ENCODE peak calls at places on chromosomes 4 and X, in six cellular contexts. One of them, this sample, is unnamed.

GRCh38 chr4:67087897-67088296 is 457.4 kb downstream of the CENPC start:
- DNase-seq in Peyer's patch: no peak
- DNase-seq in brain microvascular endothelial cell: peak
- DNase-seq in colonic mucosa: peak
- DNase-seq in gastrocnemius medialis: no peak
- DNase-seq in lung: no peak
- DNase-seq in this sample: peak

GRCh38 chrX:46554942-46555341 is 9.7 kb upstream of the ZNF674 start:
- DNase-seq in Peyer's patch: no peak
- DNase-seq in brain microvascular endothelial cell: no peak
- DNase-seq in colonic mucosa: no peak
- DNase-seq in gastrocnemius medialis: no peak
- DNase-seq in lung: no peak
- DNase-seq in this sample: no peak

GRCh38 chrX:107571296-107571998 is 56.9 kb upstream of the PRPS1 start:
- DNase-seq in Peyer's patch: no peak
- DNase-seq in brain microvascular endothelial cell: peak
- DNase-seq in colonic mucosa: no peak
- DNase-seq in gastrocnemius medialis: peak
- DNase-seq in lung: no peak
- DNase-seq in this sample: no peak

GRCh38 chrX:363621-364375 is 22.9 kb downstream of the PPP2R3B start:
- DNase-seq in Peyer's patch: no peak
- DNase-seq in brain microvascular endothelial cell: no peak
- DNase-seq in colonic mucosa: no peak
- DNase-seq in gastrocnemius medialis: no peak
- DNase-seq in lung: no peak
- DNase-seq in this sample: no peak

GRCh38 chr4:42750091-42750490 is 93.2 kb upstream of the ATP8A1 start:
- DNase-seq in Peyer's patch: no peak
- DNase-seq in brain microvascular endothelial cell: no peak
- DNase-seq in colonic mucosa: no peak
- DNase-seq in gastrocnemius medialis: no peak
- DNase-seq in lung: no peak
- DNase-seq in this sample: peak

GRCh38 chr4:15781427-15782095 is 3.4 kb downstream of the CD38 start:
- DNase-seq in Peyer's patch: no peak
- DNase-seq in brain microvascular endothelial cell: no peak
- DNase-seq in colonic mucosa: no peak
- DNase-seq in gastrocnemius medialis: no peak
- DNase-seq in lung: no peak
- DNase-seq in this sample: no peak

GRCh38 chr4:2182981-2183380 is 58.9 kb downstream of the HAUS3 start:
- DNase-seq in Peyer's patch: no peak
- DNase-seq in brain microvascular endothelial cell: no peak
- DNase-seq in colonic mucosa: no peak
- DNase-seq in gastrocnemius medialis: no peak
- DNase-seq in lung: no peak
- DNase-seq in this sample: no peak

GRCh38 chr4:83516042-83516772 is 19.7 kb upstream of the GPAT3 start:
- DNase-seq in Peyer's patch: no peak
- DNase-seq in brain microvascular endothelial cell: peak
- DNase-seq in colonic mucosa: no peak
- DNase-seq in gastrocnemius medialis: no peak
- DNase-seq in lung: no peak
- DNase-seq in this sample: no peak

GRCh38 chr4:142347241-142347640 is 498.9 kb downstream of the INPP4B start:
- DNase-seq in Peyer's patch: no peak
- DNase-seq in brain microvascular endothelial cell: peak
- DNase-seq in colonic mucosa: no peak
- DNase-seq in gastrocnemius medialis: no peak
- DNase-seq in lung: no peak
- DNase-seq in this sample: no peak

GRCh38 chr4:43112139-43112538 is 219.6 kb downstream of the GRXCR1 start:
- DNase-seq in Peyer's patch: no peak
- DNase-seq in brain microvascular endothelial cell: no peak
- DNase-seq in colonic mucosa: no peak
- DNase-seq in gastrocnemius medialis: no peak
- DNase-seq in lung: no peak
- DNase-seq in this sample: no peak

GRCh38 chr4:152364383-152364782 is 171.5 kb downstream of the FBXW7 start:
- DNase-seq in Peyer's patch: no peak
- DNase-seq in brain microvascular endothelial cell: no peak
- DNase-seq in colonic mucosa: no peak
- DNase-seq in gastrocnemius medialis: no peak
- DNase-seq in lung: no peak
- DNase-seq in this sample: no peak

GRCh38 chr4:148057425-148058020 is 325.6 kb downstream of the ARHGAP10 start:
- DNase-seq in Peyer's patch: no peak
- DNase-seq in brain microvascular endothelial cell: no peak
- DNase-seq in colonic mucosa: no peak
- DNase-seq in gastrocnemius medialis: no peak
- DNase-seq in lung: no peak
- DNase-seq in this sample: no peak

GRCh38 chrX:45842207-45842900 is 641.7 kb upstream of the DIPK2B start:
- DNase-seq in Peyer's patch: no peak
- DNase-seq in brain microvascular endothelial cell: no peak
- DNase-seq in colonic mucosa: no peak
- DNase-seq in gastrocnemius medialis: no peak
- DNase-seq in lung: no peak
- DNase-seq in this sample: no peak

GRCh38 chr4:71857713-71858451 is 74.0 kb upstream of the GC start:
- DNase-seq in Peyer's patch: no peak
- DNase-seq in brain microvascular endothelial cell: no peak
- DNase-seq in colonic mucosa: no peak
- DNase-seq in gastrocnemius medialis: no peak
- DNase-seq in lung: peak
- DNase-seq in this sample: no peak

GRCh38 chr4:10587697-10588096 is 96.9 kb downstream of the CLNK start:
- DNase-seq in Peyer's patch: no peak
- DNase-seq in brain microvascular endothelial cell: no peak
- DNase-seq in colonic mucosa: no peak
- DNase-seq in gastrocnemius medialis: no peak
- DNase-seq in lung: no peak
- DNase-seq in this sample: no peak

GRCh38 chr4:67714955-67715354 is 14.0 kb upstream of the UBA6 start:
- DNase-seq in Peyer's patch: no peak
- DNase-seq in brain microvascular endothelial cell: no peak
- DNase-seq in colonic mucosa: no peak
- DNase-seq in gastrocnemius medialis: no peak
- DNase-seq in lung: no peak
- DNase-seq in this sample: no peak

GRCh38 chrX:68647156-68647957 is at the start of gene STARD8:
- DNase-seq in Peyer's patch: no peak
- DNase-seq in brain microvascular endothelial cell: peak
- DNase-seq in colonic mucosa: no peak
- DNase-seq in gastrocnemius medialis: peak
- DNase-seq in lung: no peak
- DNase-seq in this sample: peak

GRCh38 chr4:189613202-189613601 is 327.5 kb upstream of the FRG1 start:
- DNase-seq in Peyer's patch: no peak
- DNase-seq in brain microvascular endothelial cell: no peak
- DNase-seq in colonic mucosa: no peak
- DNase-seq in gastrocnemius medialis: no peak
- DNase-seq in lung: no peak
- DNase-seq in this sample: no peak

GRCh38 chr4:101556845-101557244 is 209.5 kb upstream of the PPP3CA start:
- DNase-seq in Peyer's patch: no peak
- DNase-seq in brain microvascular endothelial cell: no peak
- DNase-seq in colonic mucosa: no peak
- DNase-seq in gastrocnemius medialis: no peak
- DNase-seq in lung: no peak
- DNase-seq in this sample: no peak

GRCh38 chr4:81164126-81164525 is 50.9 kb downstream of the PRKG2 start:
- DNase-seq in Peyer's patch: no peak
- DNase-seq in brain microvascular endothelial cell: no peak
- DNase-seq in colonic mucosa: peak
- DNase-seq in gastrocnemius medialis: no peak
- DNase-seq in lung: no peak
- DNase-seq in this sample: no peak

GRCh38 chr4:62548108-62548524 is 1348.0 kb downstream of the ADGRL3 start:
- DNase-seq in Peyer's patch: peak
- DNase-seq in brain microvascular endothelial cell: no peak
- DNase-seq in colonic mucosa: no peak
- DNase-seq in gastrocnemius medialis: peak
- DNase-seq in lung: no peak
- DNase-seq in this sample: peak

GRCh38 chr4:1406416-1406945 is at the start of gene NKX1-1:
- DNase-seq in Peyer's patch: no peak
- DNase-seq in brain microvascular endothelial cell: no peak
- DNase-seq in colonic mucosa: no peak
- DNase-seq in gastrocnemius medialis: no peak
- DNase-seq in lung: no peak
- DNase-seq in this sample: peak

GRCh38 chr4:1031346-1031745 is 19.9 kb downstream of the FGFRL1 start:
- DNase-seq in Peyer's patch: no peak
- DNase-seq in brain microvascular endothelial cell: no peak
- DNase-seq in colonic mucosa: no peak
- DNase-seq in gastrocnemius medialis: no peak
- DNase-seq in lung: no peak
- DNase-seq in this sample: no peak

GRCh38 chrX:107654778-107655761 is 26.8 kb downstream of the PRPS1 start:
- DNase-seq in Peyer's patch: peak
- DNase-seq in brain microvascular endothelial cell: peak
- DNase-seq in colonic mucosa: peak
- DNase-seq in gastrocnemius medialis: peak
- DNase-seq in lung: peak
- DNase-seq in this sample: no peak

GRCh38 chr4:114839986-114840385 is 241.4 kb downstream of the UGT8 start:
- DNase-seq in Peyer's patch: no peak
- DNase-seq in brain microvascular endothelial cell: no peak
- DNase-seq in colonic mucosa: no peak
- DNase-seq in gastrocnemius medialis: no peak
- DNase-seq in lung: no peak
- DNase-seq in this sample: no peak

GRCh38 chr4:52197351-52197750 is 146.2 kb downstream of the SPATA18 start:
- DNase-seq in Peyer's patch: no peak
- DNase-seq in brain microvascular endothelial cell: no peak
- DNase-seq in colonic mucosa: no peak
- DNase-seq in gastrocnemius medialis: no peak
- DNase-seq in lung: no peak
- DNase-seq in this sample: no peak

GRCh38 chr4:15805583-15806517 is 27.7 kb downstream of the CD38 start:
- DNase-seq in Peyer's patch: no peak
- DNase-seq in brain microvascular endothelial cell: peak
- DNase-seq in colonic mucosa: peak
- DNase-seq in gastrocnemius medialis: peak
- DNase-seq in lung: peak
- DNase-seq in this sample: peak

GRCh38 chr4:128635141-128635911 is 174.2 kb upstream of the JADE1 start:
- DNase-seq in Peyer's patch: no peak
- DNase-seq in brain microvascular endothelial cell: no peak
- DNase-seq in colonic mucosa: no peak
- DNase-seq in gastrocnemius medialis: peak
- DNase-seq in lung: peak
- DNase-seq in this sample: peak
- H3K27ac ChIP-seq in Peyer's patch: no peak
- H3K27ac ChIP-seq in brain microvascular endothelial cell: no peak
- H3K27ac ChIP-seq in colonic mucosa: no peak
- H3K27ac ChIP-seq in gastrocnemius medialis: no peak
- H3K27ac ChIP-seq in lung: no peak
- H3K27ac ChIP-seq in this sample: peak

GRCh38 chr4:6460876-6461275 is 11.5 kb downstream of the PPP2R2C start:
- DNase-seq in Peyer's patch: no peak
- DNase-seq in brain microvascular endothelial cell: no peak
- DNase-seq in colonic mucosa: no peak
- DNase-seq in gastrocnemius medialis: no peak
- DNase-seq in lung: no peak
- DNase-seq in this sample: no peak
- H3K27ac ChIP-seq in Peyer's patch: no peak
- H3K27ac ChIP-seq in brain microvascular endothelial cell: no peak
- H3K27ac ChIP-seq in colonic mucosa: no peak
- H3K27ac ChIP-seq in gastrocnemius medialis: no peak
- H3K27ac ChIP-seq in lung: no peak
- H3K27ac ChIP-seq in this sample: no peak

DNA sequence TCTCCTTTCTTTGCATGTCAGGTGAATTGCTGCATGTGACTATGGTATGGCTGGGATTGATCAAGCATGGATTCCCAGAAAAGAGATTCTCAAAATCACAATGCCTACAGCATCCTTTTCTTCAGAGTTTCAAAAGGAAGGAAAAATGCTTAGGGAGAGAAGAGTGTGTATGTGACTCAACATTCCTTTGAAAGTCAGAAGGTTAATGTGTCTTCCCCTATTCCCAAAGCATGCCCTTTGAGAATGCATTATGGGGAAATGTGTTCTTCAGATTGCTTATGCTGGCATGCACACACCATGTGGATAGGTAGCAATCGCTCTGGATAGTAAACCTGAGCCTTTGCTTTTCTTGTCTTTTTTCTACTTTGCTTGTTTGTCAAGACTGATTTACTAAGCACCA is 78.5 kb downstream of the ELOVL6 start:
- DNase-seq in Peyer's patch: no peak
- DNase-seq in brain microvascular endothelial cell: no peak
- DNase-seq in colonic mucosa: no peak
- DNase-seq in gastrocnemius medialis: no peak
- DNase-seq in lung: no peak
- DNase-seq in this sample: no peak
- H3K27ac ChIP-seq in Peyer's patch: no peak
- H3K27ac ChIP-seq in brain microvascular endothelial cell: peak
- H3K27ac ChIP-seq in colonic mucosa: peak
- H3K27ac ChIP-seq in gastrocnemius medialis: no peak
- H3K27ac ChIP-seq in lung: no peak
- H3K27ac ChIP-seq in this sample: no peak

GRCh38 chr4:123352240-123352945 is 44.2 kb upstream of the SPRY1 start:
- DNase-seq in Peyer's patch: no peak
- DNase-seq in brain microvascular endothelial cell: no peak
- DNase-seq in colonic mucosa: no peak
- DNase-seq in gastrocnemius medialis: no peak
- DNase-seq in lung: no peak
- DNase-seq in this sample: no peak
- H3K27ac ChIP-seq in Peyer's patch: no peak
- H3K27ac ChIP-seq in brain microvascular endothelial cell: no peak
- H3K27ac ChIP-seq in colonic mucosa: no peak
- H3K27ac ChIP-seq in gastrocnemius medialis: peak
- H3K27ac ChIP-seq in lung: no peak
- H3K27ac ChIP-seq in this sample: no peak

GRCh38 chrX:4173743-4174142 is 460.3 kb upstream of the PRKX start:
- DNase-seq in Peyer's patch: no peak
- DNase-seq in brain microvascular endothelial cell: no peak
- DNase-seq in colonic mucosa: no peak
- DNase-seq in gastrocnemius medialis: no peak
- DNase-seq in lung: no peak
- DNase-seq in this sample: no peak
- H3K27ac ChIP-seq in Peyer's patch: no peak
- H3K27ac ChIP-seq in brain microvascular endothelial cell: no peak
- H3K27ac ChIP-seq in colonic mucosa: no peak
- H3K27ac ChIP-seq in gastrocnemius medialis: no peak
- H3K27ac ChIP-seq in lung: no peak
- H3K27ac ChIP-seq in this sample: no peak

GRCh38 chr4:86556791-86557415 is 37.2 kb upstream of the PTPN13 start:
- DNase-seq in Peyer's patch: no peak
- DNase-seq in brain microvascular endothelial cell: no peak
- DNase-seq in colonic mucosa: no peak
- DNase-seq in gastrocnemius medialis: no peak
- DNase-seq in lung: no peak
- DNase-seq in this sample: no peak
- H3K27ac ChIP-seq in Peyer's patch: no peak
- H3K27ac ChIP-seq in brain microvascular endothelial cell: peak
- H3K27ac ChIP-seq in colonic mucosa: peak
- H3K27ac ChIP-seq in gastrocnemius medialis: no peak
- H3K27ac ChIP-seq in lung: no peak
- H3K27ac ChIP-seq in this sample: no peak

This sample was measured in testis.